ENCODE peak calls at places on chromosomes 5 and 9, in six cellular contexts. N is fibroblast of lung, R is lung, T is astrocyte, A is lower lobe of right lung, Y is A549. L is an unnamed sample. For H3K9me3, the result is how much of the 10 kb centered on the place peaks cover.

GRCh38 chr9:131404581-131404980 is 10.7 kb downstream of the PRRC2B start:
- DNase-seq in N (peak), T (peak), Y (no peak), A (no peak), R (no peak), L (no peak)

GRCh38 chr5:149317281-149318048 is 27.8 kb upstream of the GRPEL2 start:
- DNase-seq in Y (peak), R (no peak), T (no peak), N (peak), A (no peak), L (no peak)

GRCh38 chr5:139694556-139695182 is 46.5 kb downstream of the CXXC5 start:
- DNase-seq in A (no peak), R (no peak), T (no peak), Y (no peak), N (peak), L (no peak)

GRCh38 chr5:118165619-118166018 is 822.7 kb downstream of the DTWD2 start:
- DNase-seq in R (no peak), A (no peak), Y (no peak), N (no peak), T (no peak), L (no peak)

GRCh38 chr5:35828092-35828598 is 28.5 kb upstream of the IL7R start:
- DNase-seq in T (no peak), R (no peak), A (no peak), Y (no peak), N (no peak), L (no peak)

GRCh38 chr5:10576790-10577189 is 12.9 kb downstream of the ANKRD33B start:
- DNase-seq in T (no peak), A (no peak), N (no peak), Y (no peak), R (no peak), L (peak)

GRCh38 chr9:130997925-130998595 is 10.9 kb upstream of the LAMC3 start:
- DNase-seq in Y (peak), A (peak), R (peak), T (peak), N (peak), L (peak)

GRCh38 chr5:93240228-93240834 is 340.7 kb downstream of the NR2F1-AS1 start:
- DNase-seq in Y (no peak), R (no peak), N (no peak), T (no peak), A (no peak), L (no peak)

GRCh38 chr9:36942891-36943290 is 91.2 kb downstream of the PAX5 start:
- DNase-seq in R (no peak), Y (no peak), N (no peak), T (no peak), A (no peak), L (no peak)

GRCh38 chr5:173327948-173328895 is at the start of gene STC2:
- DNase-seq in N (peak), A (peak), R (no peak), T (peak), Y (peak), L (peak)

GRCh38 chr5:126852104-126852531 is 75.2 kb downstream of the LMNB1 start:
- DNase-seq in Y (no peak), A (no peak), R (no peak), N (no peak), T (no peak), L (no peak)

GRCh38 chr5:13629218-13629617 is 315.3 kb downstream of the DNAH5 start:
- DNase-seq in N (no peak), A (no peak), T (no peak), R (no peak), Y (no peak), L (no peak)

GRCh38 chr5:31581498-31582099 is 49.5 kb downstream of the C5orf22 start:
- DNase-seq in A (no peak), T (peak), Y (no peak), N (peak), R (no peak), L (no peak)

GRCh38 chr5:116631147-116631546 is 56.5 kb upstream of the SEMA6A start:
- DNase-seq in Y (no peak), A (no peak), N (no peak), T (no peak), R (no peak), L (no peak)

GRCh38 chr9:41229408-41230401 is 40.6 kb upstream of the ZNG1F start:
- DNase-seq in A (peak), R (no peak), Y (no peak), N (peak), T (peak), L (no peak)

GRCh38 chr5:107112207-107112606 is 558.5 kb downstream of the EFNA5 start:
- DNase-seq in N (no peak), R (no peak), Y (no peak), T (no peak), A (no peak), L (peak)

GRCh38 chr9:86945868-86946711 is 1.2 kb downstream of the GAS1 start:
- DNase-seq in R (peak), T (peak), Y (peak), N (peak), A (peak), L (peak)

GRCh38 chr9:126689027-126689825 is 75.5 kb downstream of the LMX1B start:
- DNase-seq in A (no peak), N (no peak), T (no peak), R (no peak), Y (no peak), L (no peak)

GRCh38 chr9:16794871-16795639 is 75.4 kb downstream of the BNC2 start:
- DNase-seq in N (peak), R (no peak), A (no peak), Y (no peak), T (peak), L (no peak)

GRCh38 chr9:79572891-79573696 is 1.3 kb downstream of the TLE4 start:
- DNase-seq in R (peak), N (peak), T (no peak), Y (peak), A (peak), L (peak)

GRCh38 chr5:56815657-56816545 is 552 bp downstream of the MAP3K1 start:
- DNase-seq in A (peak), R (peak), Y (peak), T (peak), N (peak), L (peak)

GRCh38 chr5:53424691-53425597 is 55.5 kb upstream of the FST start:
- DNase-seq in N (no peak), A (no peak), Y (no peak), T (peak), R (no peak), L (no peak)

GRCh38 chr9:89878687-89879086 is 273.9 kb downstream of the GADD45G start:
- DNase-seq in Y (no peak), T (no peak), R (peak), A (peak), N (peak), L (no peak)

GRCh38 chr9:38062498-38063362 is 6.3 kb downstream of the SHB start:
- DNase-seq in R (no peak), T (peak), A (no peak), N (peak), Y (no peak), L (peak)

GRCh38 chr9:68476889-68477288 is 63.8 kb downstream of the TMEM252 start:
- DNase-seq in A (no peak), Y (no peak), R (no peak), N (no peak), T (no peak), L (no peak)

DNA sequence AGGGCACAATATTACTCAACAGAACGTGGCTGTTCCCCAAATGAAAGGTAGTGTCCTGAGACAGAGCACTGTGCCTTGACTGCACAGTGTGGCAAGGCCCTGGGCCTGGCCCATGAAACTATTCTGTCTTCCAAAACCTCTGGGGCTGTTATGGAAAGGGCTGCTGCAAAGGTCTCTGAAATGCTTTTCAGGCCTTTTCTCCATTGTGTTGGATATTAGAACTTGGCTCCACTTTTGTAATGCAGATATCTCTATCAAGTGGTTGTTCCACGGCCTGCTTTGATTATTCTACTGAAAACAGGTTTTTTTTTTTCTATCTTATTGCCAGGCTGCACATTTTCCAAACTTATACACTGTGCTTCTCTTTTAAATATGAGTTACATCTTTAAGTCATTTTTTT is 777.5 kb upstream of the TYRP1 start:
- DNase-seq in T (no peak), A (no peak), R (no peak), N (no peak), Y (no peak), L (no peak)
- H3K9me3 ChIP-seq in T (under half), A (under half), R (under half), N (under half), Y (under half), L (under half)

DNA sequence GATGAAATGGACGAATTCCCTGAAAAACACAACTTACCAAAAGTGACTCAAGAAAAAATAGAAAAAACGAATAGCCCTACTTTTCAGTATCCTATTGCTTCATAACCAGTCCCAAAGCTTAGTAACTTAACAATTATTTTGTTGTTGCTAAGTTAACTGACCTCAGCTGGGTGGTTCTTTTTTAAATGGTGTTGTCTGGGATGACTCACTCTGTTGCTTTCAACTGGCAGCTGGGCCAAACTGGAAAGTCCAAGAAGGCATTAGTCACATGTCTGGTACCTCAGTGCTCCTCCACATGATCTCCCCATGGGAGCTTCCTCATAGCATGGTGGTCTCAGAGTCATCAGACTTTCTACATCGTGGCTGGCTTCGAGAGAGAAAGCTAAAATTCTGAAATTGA is 47.8 kb upstream of the ADAMTS2 start:
- DNase-seq in R (no peak), A (no peak), N (peak), Y (no peak), T (peak), L (no peak)
- H3K9me3 ChIP-seq in R (under half), A (under half), N (under half), Y (under half), T (under half), L (under half)

GRCh38 chr5:176427971-176428370 is 11.6 kb upstream of the CLTB start:
- DNase-seq in N (peak), R (no peak), A (no peak), T (no peak), Y (no peak), L (no peak)
- H3K9me3 ChIP-seq in N (under half), R (under half), A (under half), T (under half), Y (under half), L (under half)

DNA sequence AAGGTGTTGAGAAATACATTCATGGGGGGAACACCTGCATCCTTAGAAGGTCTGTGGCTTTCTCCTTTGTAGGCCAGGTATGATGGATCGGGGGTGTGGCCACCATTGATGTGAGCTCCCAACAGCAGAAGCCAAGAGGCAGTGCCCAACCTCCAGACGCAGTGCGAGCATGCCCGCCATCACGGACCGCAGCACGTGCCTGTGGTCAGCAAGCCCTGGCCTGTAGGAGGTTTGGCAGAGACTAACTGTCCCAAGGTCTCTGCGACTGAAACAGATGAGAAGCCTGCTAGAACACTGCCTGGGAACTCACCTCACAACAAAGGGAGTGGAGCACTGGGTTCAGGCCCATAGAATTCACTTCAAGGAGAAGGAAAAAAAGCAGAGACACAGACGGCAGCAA is 31.9 kb upstream of the ZNF354A start:
- DNase-seq in Y (no peak), T (no peak), A (no peak), R (no peak), N (no peak), L (no peak)
- H3K9me3 ChIP-seq in Y (under half), T (under half), A (under half), R (under half), N (under half), L (under half)

DNA sequence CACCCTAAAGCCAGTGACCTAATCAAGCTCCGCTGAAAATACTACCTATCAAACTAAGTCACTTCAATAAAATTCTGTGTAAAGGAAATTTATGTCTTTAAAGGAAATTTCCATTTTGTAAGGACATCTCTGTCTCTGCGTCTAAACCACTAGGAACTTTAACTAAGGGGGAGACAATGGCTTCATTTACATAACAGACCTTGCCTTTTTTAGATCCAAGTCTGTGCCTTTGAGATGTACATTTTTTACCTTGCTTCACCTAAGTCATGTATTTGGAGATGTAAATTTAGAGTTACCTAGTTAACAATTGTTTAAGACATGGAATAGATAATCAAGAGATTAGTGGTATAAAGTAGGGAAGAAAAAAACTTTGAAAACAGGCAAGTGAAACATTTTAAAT is 10.2 kb upstream of the GLT6D1 start:
- DNase-seq in N (no peak), T (no peak), R (no peak), A (no peak), Y (no peak), L (no peak)
- H3K9me3 ChIP-seq in N (under half), T (under half), R (under half), A (under half), Y (half or more), L (under half)